ENCODE peak calls at places on chromosomes 2 and 18, in five cellular contexts. T, V, M, X and W are unnamed samples. For H3K4me1, the result is how much of the 10 kb centered on the place peaks cover.

GRCh38 chr2:46984034-46984433 is 68.4 kb upstream of the MCFD2 start:
- DNase-seq in T (no peak), V (no peak), M (no peak), X (no peak), W (no peak)

GRCh38 chr2:198546091-198546490 is 741.7 kb downstream of the PLCL1 start:
- DNase-seq in T (peak), V (no peak), M (peak), X (no peak), W (no peak)

GRCh38 chr2:72788756-72789155 is 37.1 kb downstream of the EXOC6B start:
- DNase-seq in T (no peak), V (peak), M (peak), X (peak), W (peak)

GRCh38 chr18:36354989-36355388 is 57.5 kb downstream of the FHOD3 start:
- DNase-seq in T (no peak), V (no peak), M (no peak), X (peak), W (peak)

GRCh38 chr2:15480552-15480951 is 80.6 kb downstream of the NBAS start:
- DNase-seq in T (no peak), V (no peak), M (no peak), X (no peak), W (no peak)

GRCh38 chr18:58348517-58348916 is 280.4 kb downstream of the ALPK2 start:
- DNase-seq in T (no peak), V (no peak), M (no peak), X (no peak), W (no peak)

GRCh38 chr2:50335852-50336251 is 696.1 kb downstream of the NRXN1 start:
- DNase-seq in T (no peak), V (no peak), M (no peak), X (no peak), W (no peak)

GRCh38 chr2:52779446-52779845 is 988.2 kb upstream of the CHAC2 start:
- DNase-seq in T (no peak), V (no peak), M (no peak), X (no peak), W (peak)

GRCh38 chr2:240639566-240639965 is 14.3 kb downstream of the GPR35 start:
- DNase-seq in T (no peak), V (no peak), M (no peak), X (no peak), W (no peak)

GRCh38 chr2:133716166-133716565 is 147.9 kb upstream of the NCKAP5 start:
- DNase-seq in T (no peak), V (no peak), M (no peak), X (no peak), W (no peak)

GRCh38 chr2:226903179-226903578 is 67.3 kb downstream of the RHBDD1 start:
- DNase-seq in T (no peak), V (no peak), M (peak), X (peak), W (peak)

GRCh38 chr18:62751341-62751821 is 36.0 kb downstream of the PHLPP1 start:
- DNase-seq in T (no peak), V (peak), M (peak), X (peak), W (peak)

GRCh38 chr18:76451475-76452331 is 43.3 kb downstream of the ZNF516 start:
- DNase-seq in T (no peak), V (peak), M (no peak), X (peak), W (no peak)

GRCh38 chr2:165273176-165273575 is 34.0 kb downstream of the SCN2A start:
- DNase-seq in T (no peak), V (no peak), M (no peak), X (no peak), W (no peak)

GRCh38 chr18:33812186-33812585 is 234.2 kb downstream of the ASXL3 start:
- DNase-seq in T (no peak), V (no peak), M (no peak), X (no peak), W (no peak)

GRCh38 chr2:214135966-214136365 is 274.9 kb upstream of the VWC2L start:
- DNase-seq in T (no peak), V (no peak), M (no peak), X (peak), W (peak)

GRCh38 chr2:25690058-25690457 is 16.7 kb upstream of the DTNB start:
- DNase-seq in T (peak), V (no peak), M (no peak), X (peak), W (no peak)

GRCh38 chr2:242085941-242086621 is 216.6 kb downstream of the RTP5 start:
- DNase-seq in T (peak), V (no peak), M (peak), X (peak), W (no peak)

DNA sequence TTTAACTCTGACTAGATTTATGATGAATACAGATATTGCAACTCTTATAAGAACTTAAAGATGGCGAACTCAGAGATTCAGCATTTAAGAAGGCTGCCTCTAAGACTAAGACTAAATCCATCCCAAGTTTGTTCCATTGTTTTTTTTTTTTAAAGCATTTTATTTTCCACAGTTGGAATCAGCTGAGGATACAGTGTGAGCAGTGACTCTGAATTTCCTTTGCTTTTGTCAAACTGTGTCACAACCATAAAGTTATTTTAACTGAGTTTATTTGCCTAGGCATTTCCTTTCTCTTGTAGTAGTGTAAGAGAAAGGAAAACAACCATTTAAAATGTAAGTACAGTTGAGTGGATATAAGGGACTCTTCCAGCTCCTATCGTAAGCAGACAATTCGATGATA is 63.9 kb downstream of the ZEB2 start:
- DNase-seq in T (no peak), V (peak), M (no peak), X (peak), W (no peak)
- H3K4me1 ChIP-seq in T (under half), V (half or more), M (under half), X (half or more), W (under half)

DNA sequence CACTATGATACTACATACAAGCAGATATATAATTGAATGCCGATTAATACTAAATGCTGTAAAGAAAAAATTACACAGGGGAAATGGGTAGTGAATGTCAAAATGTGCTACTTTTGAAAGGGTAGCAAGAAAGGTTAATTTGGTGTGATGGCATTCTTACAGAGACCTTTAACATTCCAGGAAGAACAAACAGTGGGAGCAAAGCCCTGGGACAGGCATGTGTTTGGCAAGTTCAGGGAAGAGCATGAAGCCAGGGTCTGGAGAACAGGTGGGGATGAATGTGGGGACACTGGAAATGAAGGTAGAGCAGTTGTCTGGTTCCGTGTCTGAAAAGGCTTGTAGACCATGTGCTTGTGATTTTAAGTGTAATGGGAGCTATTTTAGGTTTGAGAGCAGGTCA is 82.2 kb upstream of the CYTIP start:
- DNase-seq in T (no peak), V (no peak), M (no peak), X (no peak), W (no peak)
- TF ChIP-seq EZH2 in T (no peak), V (no peak), M (no peak), X (no peak), W (no peak)

DNA sequence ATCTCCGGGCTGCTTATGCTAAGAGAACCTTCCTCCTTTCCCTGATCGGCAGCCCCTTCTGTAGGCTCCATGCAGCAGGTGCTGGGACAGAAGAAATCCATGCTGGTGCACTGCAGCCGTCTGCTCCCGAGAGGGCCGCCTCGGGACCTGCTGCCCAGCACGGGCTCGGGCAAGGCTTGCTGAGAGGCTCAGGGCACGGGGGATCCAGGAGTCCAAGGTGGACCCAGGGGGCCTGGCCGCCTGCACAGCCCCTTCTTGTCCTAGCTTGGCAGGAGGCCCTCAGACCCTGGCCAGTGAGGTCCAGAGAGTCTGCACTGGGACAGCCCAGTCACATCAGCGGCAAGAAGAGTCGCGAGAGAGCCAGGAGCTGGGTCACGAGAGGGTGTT is 13.3 kb upstream of the DUSP2 start:
- DNase-seq in T (no peak), V (no peak), M (no peak), X (no peak), W (no peak)
- H3K4me1 ChIP-seq in T (under half), V (under half), M (under half), X (under half), W (under half)

DNA sequence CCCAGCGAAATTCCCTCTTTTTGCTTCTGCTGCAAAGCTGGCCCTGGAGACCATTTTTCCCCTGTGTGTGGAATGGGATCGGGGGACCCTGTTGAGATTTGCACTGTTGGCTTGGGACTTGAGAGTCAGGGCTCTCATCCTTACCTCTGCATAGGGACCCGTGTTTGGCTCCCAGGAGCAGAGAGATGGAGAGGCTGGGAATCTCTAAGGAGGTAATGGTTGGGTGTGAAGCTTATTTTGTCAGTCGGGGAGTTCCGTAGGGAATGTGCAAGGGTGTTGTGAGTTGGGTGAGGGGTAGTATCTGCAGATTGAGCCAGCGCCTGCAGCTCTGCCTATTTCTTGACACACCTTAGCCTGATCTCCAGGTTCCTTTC is 4.5 kb downstream of the GATA6 start:
- DNase-seq in T (no peak), V (peak), M (no peak), X (no peak), W (no peak)
- TF ChIP-seq EZH2 in T (no peak), V (no peak), M (no peak), X (no peak), W (no peak)